ENCODE peak calls at places on chromosomes 1 and 21, in ten cellular contexts. T is pancreas; I is EL; G is CD4-positive, alpha-beta T cell; H is EH; R is progenitor cell of endocrine pancreas; F is CD4-positive, alpha-beta memory T cell; Y is iPS-NIHi11; X is stimulated activated CD4-positive, alpha-beta T cell treated with anti-CD3 and anti-CD28 coated beads, Interleukin-4, amount 100 ng/mL, for 1 hour; V is NCI-H1105 treated with DMSO at 0.1 percent for 48 hours. L is an unnamed sample.
A peak's percentile ranks its signal among the peaks of the same experiment; 100 is the strongest.

GRCh38 chr1:11482904-11483479 is 4.0 kb downstream of the DISP3 start:
- DNase-seq in T (no peak), I (no peak), G (no peak), H (no peak), R (no peak), F (no peak), Y (no peak), X (no peak), V (no peak), L (no peak)

GRCh38 chr1:47887959-47888629 is 109.1 kb downstream of the TRABD2B start:
- DNase-seq in T (no peak), I (no peak), G (no peak), H (no peak), R (no peak), F (no peak), Y (no peak), X (no peak), V (no peak), L (no peak)

GRCh38 chr1:45846931-45847330 is 43.5 kb downstream of the MAST2 start:
- DNase-seq in T (no peak), I (peak; percentile 69), G (no peak), H (peak; percentile 93), R (no peak), F (no peak), Y (no peak), X (no peak), V (no peak), L (no peak)

GRCh38 chr1:106498238-106498637 is 558.2 kb upstream of the PRMT6 start:
- DNase-seq in T (no peak), I (no peak), G (no peak), H (no peak), R (no peak), F (no peak), Y (no peak), X (no peak), V (no peak), L (no peak)

GRCh38 chr1:229514578-229515275 is 6.6 kb upstream of the NUP133 start:
- DNase-seq in T (peak; percentile 38), I (peak; percentile 70), G (peak; percentile 35), H (peak; percentile 80), R (no peak), F (peak; percentile 71), Y (peak; percentile 60), X (peak; percentile 53), V (peak; percentile 34), L (peak; percentile 79)

GRCh38 chr21:44932366-44933181 is 7.3 kb upstream of the SLX9 start:
- DNase-seq in T (peak; percentile 19), I (no peak), G (peak; percentile 54), H (no peak), R (no peak), F (peak; percentile 68), Y (peak; percentile 66), X (peak; percentile 79), V (peak; percentile 12), L (no peak)

GRCh38 chr21:39385299-39386145 is 36.6 kb upstream of the HMGN1 start:
- DNase-seq in T (peak; percentile 96), I (peak; percentile 82), G (peak; percentile 24), H (peak; percentile 80), R (no peak), F (peak; percentile 58), Y (peak; percentile 34), X (peak; percentile 65), V (peak; percentile 74), L (peak; percentile 79)

GRCh38 chr1:22143586-22144033 is 713 bp upstream of the WNT4 start:
- DNase-seq in T (no peak), I (no peak), G (no peak), H (no peak), R (no peak), F (no peak), Y (no peak), X (no peak), V (no peak), L (no peak)

GRCh38 chr1:109910123-109910962 is at the start of gene CSF1:
- DNase-seq in T (peak; percentile 72), I (peak; percentile 84), G (peak; percentile 38), H (peak; percentile 88), R (peak; percentile 23), F (peak; percentile 59), Y (peak; percentile 75), X (peak; percentile 71), V (peak; percentile 65), L (peak; percentile 55)

GRCh38 chr21:37204580-37204979 is 62.6 kb downstream of the VPS26C start:
- DNase-seq in T (no peak), I (peak; percentile 26), G (no peak), H (peak; percentile 33), R (no peak), F (no peak), Y (no peak), X (no peak), V (no peak), L (peak; percentile 9)

GRCh38 chr1:211323156-211324063 is 3.2 kb upstream of the TRAF5 start:
- DNase-seq in T (no peak), I (peak; percentile 62), G (peak; percentile 53), H (peak; percentile 72), R (no peak), F (peak; percentile 73), Y (peak; percentile 70), X (peak; percentile 52), V (peak; percentile 73), L (peak; percentile 78)

GRCh38 chr1:220680085-220680687 is 10.0 kb upstream of the C1orf115 start:
- DNase-seq in T (no peak), I (peak; percentile 43), G (no peak), H (peak; percentile 48), R (no peak), F (peak; percentile 24), Y (peak; percentile 69), X (no peak), V (peak; percentile 57), L (no peak)

GRCh38 chr1:53349369-53349705 is 21.5 kb upstream of the LRP8 start:
- DNase-seq in T (no peak), I (no peak), G (no peak), H (no peak), R (no peak), F (no peak), Y (no peak), X (no peak), V (no peak), L (peak; percentile 49)

GRCh38 chr1:8914471-8914870 is 31.2 kb upstream of the CA6 start:
- DNase-seq in T (no peak), I (no peak), G (no peak), H (no peak), R (no peak), F (no peak), Y (no peak), X (no peak), V (no peak), L (no peak)

GRCh38 chr1:83065952-83066727 is 932.8 kb downstream of the TTLL7 start:
- DNase-seq in T (no peak), I (no peak), G (no peak), H (no peak), R (no peak), F (no peak), Y (no peak), X (no peak), V (no peak), L (no peak)

GRCh38 chr1:47898156-47898825 is 98.9 kb downstream of the TRABD2B start:
- DNase-seq in T (no peak), I (no peak), G (no peak), H (no peak), R (no peak), F (no peak), Y (peak; percentile 72), X (no peak), V (no peak), L (no peak)

GRCh38 chr1:168957818-168958217 is 148.7 kb upstream of the ATP1B1 start:
- DNase-seq in T (no peak), I (no peak), G (no peak), H (no peak), R (no peak), F (no peak), Y (no peak), X (no peak), V (no peak), L (no peak)

GRCh38 chr1:167219646-167220536 is 795 bp upstream of the POU2F1 start:
- DNase-seq in T (peak; percentile 86), I (peak; percentile 64), G (peak; percentile 86), H (peak; percentile 67), R (peak; percentile 78), F (peak; percentile 92), Y (peak; percentile 82), X (peak; percentile 88), V (peak; percentile 97), L (peak; percentile 42)

GRCh38 chr1:240092301-240093119 is 827 bp downstream of the FMN2 start:
- DNase-seq in T (no peak), I (peak; percentile 54), G (no peak), H (peak; percentile 73), R (peak; percentile 33), F (no peak), Y (peak; percentile 62), X (no peak), V (no peak), L (no peak)

GRCh38 chr1:41274827-41275519 is 32.9 kb upstream of the SCMH1 start:
- DNase-seq in T (no peak), I (no peak), G (no peak), H (no peak), R (no peak), F (no peak), Y (no peak), X (no peak), V (no peak), L (no peak)

GRCh38 chr1:13947658-13948057 is 247.7 kb downstream of the PRDM2 start:
- DNase-seq in T (no peak), I (no peak), G (no peak), H (no peak), R (no peak), F (no peak), Y (no peak), X (no peak), V (no peak), L (no peak)

GRCh38 chr1:11279152-11279551 is 6.2 kb downstream of the UBIAD1 start:
- DNase-seq in T (no peak), I (no peak), G (no peak), H (no peak), R (no peak), F (no peak), Y (no peak), X (no peak), V (no peak), L (no peak)

GRCh38 chr1:119884700-119885099 is 11.6 kb downstream of the ADAM30 start:
- DNase-seq in T (no peak), I (no peak), G (no peak), H (no peak), R (no peak), F (no peak), Y (no peak), X (no peak), V (no peak), L (no peak)

GRCh38 chr21:44438531-44439210 is 16.6 kb upstream of the LRRC3 start:
- DNase-seq in T (peak; percentile 71), I (no peak), G (no peak), H (no peak), R (no peak), F (no peak), Y (no peak), X (no peak), V (no peak), L (no peak)

GRCh38 chr1:180258935-180259334 is 28.9 kb downstream of the LHX4 start:
- DNase-seq in T (no peak), I (no peak), G (no peak), H (no peak), R (no peak), F (no peak), Y (no peak), X (no peak), V (no peak), L (no peak)

GRCh38 chr1:23792151-23792945 is 1.4 kb downstream of the LYPLA2 start:
- DNase-seq in T (no peak), I (no peak), G (no peak), H (no peak), R (no peak), F (no peak), Y (peak; percentile 35), X (no peak), V (no peak), L (no peak)

GRCh38 chr1:54052470-54052933 is 502 bp downstream of the TMEM59 start:
- DNase-seq in T (no peak), I (peak; percentile 63), G (peak; percentile 9), H (peak; percentile 81), R (peak; percentile 23), F (peak; percentile 48), Y (peak; percentile 48), X (peak; percentile 13), V (peak; percentile 56), L (no peak)

GRCh38 chr21:44987886-44988606 is 48.2 kb downstream of the SLX9 start:
- DNase-seq in T (no peak), I (no peak), G (no peak), H (no peak), R (no peak), F (no peak), Y (no peak), X (no peak), V (no peak), L (no peak)